ENCODE peak calls at places on chromosomes 1 and 21, in six cellular contexts. O is breast epithelium, V is spleen, F is Panc1, T is prostate gland, G is upper lobe of left lung. N is an unnamed sample. For H3K4me1 and H3K36me3, the result is how much of the 10 kb centered on the place peaks cover.

GRCh38 chr21:45320991-45321656 is 33.4 kb upstream of the POFUT2 start:
- DNase-seq in T (no peak), O (no peak), G (peak), V (peak), F (no peak), N (no peak)

GRCh38 chr1:235366286-235366685 is 941 bp upstream of the TBCE start:
- DNase-seq in V (no peak), F (no peak), O (no peak), T (no peak), G (no peak), N (no peak)

GRCh38 chr1:215569987-215570824 is 3.1 kb downstream of the KCTD3 start:
- DNase-seq in O (no peak), V (no peak), G (no peak), F (no peak), T (no peak), N (no peak)

GRCh38 chr1:4004635-4005430 is 104.8 kb upstream of the C1orf174 start:
- DNase-seq in O (no peak), F (no peak), V (no peak), G (no peak), T (no peak), N (no peak)

GRCh38 chr1:109776206-109776835 is 12.6 kb upstream of the EPS8L3 start:
- DNase-seq in T (no peak), G (no peak), V (peak), F (no peak), O (peak), N (no peak)

GRCh38 chr1:55353709-55354620 is 138.8 kb upstream of the USP24 start:
- DNase-seq in O (no peak), G (no peak), T (no peak), V (no peak), F (no peak), N (peak)

GRCh38 chr21:45923146-45923545 is 58.4 kb upstream of the COL6A1 start:
- DNase-seq in O (peak), V (peak), G (peak), T (peak), F (no peak), N (no peak)

GRCh38 chr1:224616761-224617409 is 768 bp downstream of the CNIH3 start:
- DNase-seq in O (no peak), G (peak), V (no peak), T (no peak), F (no peak), N (no peak)

GRCh38 chr1:15089244-15089992 is 64.1 kb upstream of the TMEM51 start:
- DNase-seq in F (no peak), G (no peak), V (peak), O (no peak), T (peak), N (no peak)

GRCh38 chr1:241485554-241485992 is 34.0 kb downstream of the FH start:
- DNase-seq in V (no peak), O (no peak), T (no peak), F (no peak), G (no peak), N (no peak)

GRCh38 chr1:217136895-217137205 is 413.6 kb upstream of the ESRRG start:
- DNase-seq in V (no peak), T (no peak), F (no peak), O (no peak), G (no peak), N (no peak)

GRCh38 chr1:16625497-16626408 is 12.4 kb upstream of the NBPF1 start:
- DNase-seq in T (no peak), G (peak), V (peak), F (no peak), O (peak), N (peak)

GRCh38 chr1:56145524-56145923 is 433.8 kb downstream of the PLPP3 start:
- DNase-seq in V (no peak), G (no peak), F (no peak), O (no peak), T (no peak), N (no peak)

GRCh38 chr21:37484535-37485474 is 118.2 kb downstream of the DYRK1A start:
- DNase-seq in T (no peak), O (no peak), V (no peak), G (no peak), F (no peak), N (no peak)

GRCh38 chr1:148362141-148362929 is 120.8 kb downstream of the PPIAL4G start:
- DNase-seq in V (no peak), F (no peak), G (peak), O (no peak), T (no peak), N (no peak)

GRCh38 chr1:201719812-201720521 is 109.0 kb upstream of the IPO9 start:
- DNase-seq in T (no peak), V (peak), O (no peak), G (no peak), F (no peak), N (no peak)

GRCh38 chr21:38849776-38850175 is 44.0 kb downstream of the ETS2 start:
- DNase-seq in F (no peak), O (no peak), T (no peak), G (no peak), V (no peak), N (no peak)
- H3K4me1 ChIP-seq in F (under half), O (under half), T (under half), G (under half), V (under half), N (under half)

DNA sequence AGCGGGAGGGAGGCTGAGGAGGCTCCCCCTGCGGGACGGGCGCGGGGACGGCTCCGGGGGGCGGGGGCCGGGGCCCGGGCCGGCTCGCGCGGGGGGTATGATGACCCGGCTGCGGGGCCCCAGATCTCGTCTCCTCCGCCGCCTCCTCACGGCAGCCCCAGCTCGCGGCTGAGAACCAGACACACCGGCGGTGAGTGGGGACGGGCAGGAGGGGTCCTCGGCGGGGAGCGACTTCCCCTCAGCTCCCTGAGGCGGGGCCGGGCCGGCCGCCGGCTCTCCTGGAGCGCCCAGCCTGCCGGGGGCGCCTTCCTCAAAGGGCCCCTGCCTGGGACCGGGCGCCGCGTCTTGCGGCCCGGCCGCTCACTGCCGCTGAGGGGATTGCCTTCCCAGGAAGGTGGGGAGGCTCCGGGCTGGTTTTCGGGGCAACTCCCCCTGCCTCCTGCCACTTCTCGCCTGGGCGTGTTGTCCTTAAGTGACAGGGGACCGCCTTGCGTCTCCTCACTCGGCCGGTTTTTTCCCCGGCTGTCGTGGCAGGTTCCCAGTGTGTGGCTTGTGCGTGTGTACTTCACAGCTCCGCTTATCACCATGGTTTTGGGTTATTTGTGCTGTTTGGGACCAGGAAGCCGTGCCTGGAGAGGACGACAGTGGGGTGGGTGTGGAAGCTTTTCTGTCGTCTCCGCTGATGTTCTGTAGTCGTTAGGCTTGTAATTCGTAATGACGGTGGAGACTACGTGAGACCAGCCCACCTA is 800 bp downstream of the HIPK1 start:
- DNase-seq in O (peak), F (no peak), T (peak), G (peak), V (peak), N (no peak)
- TF ChIP-seq POLR2AphosphoS5 in O (no peak), F (no peak), T (peak), G (peak), V (peak), N (no peak)

GRCh38 chr1:41018039-41018438 is 3.5 kb downstream of the SLFNL1 start:
- DNase-seq in V (no peak), O (no peak), F (no peak), T (no peak), G (no peak), N (no peak)
- H3K36me3 ChIP-seq in V (under half), O (under half), F (under half), T (under half), G (under half), N (under half)

DNA sequence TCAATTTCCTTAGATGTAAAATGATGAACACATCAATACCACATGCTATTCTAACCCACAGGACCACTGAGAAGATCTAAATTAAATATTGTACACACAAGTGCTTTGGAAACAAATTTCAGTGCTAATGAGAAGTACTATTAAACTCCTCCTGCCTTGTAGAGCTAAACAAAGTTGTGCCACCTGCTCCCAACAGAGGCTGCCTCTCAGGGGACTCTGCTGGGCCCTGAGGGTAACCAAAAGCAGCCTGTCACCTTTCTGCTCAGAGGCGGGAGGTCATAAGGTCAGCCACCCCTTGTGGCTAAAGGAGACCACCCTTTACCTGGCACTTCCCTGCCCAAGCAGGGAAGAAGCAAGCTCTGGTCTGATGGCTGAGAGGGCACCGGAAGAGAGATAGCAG is 6.3 kb downstream of the SLC9A1 start:
- DNase-seq in O (no peak), F (no peak), G (no peak), V (no peak), T (no peak), N (no peak)
- H3K4me1 ChIP-seq in O (under half), F (under half), G (half or more), V (half or more), T (under half), N (half or more)

GRCh38 chr1:229567109-229567868 is 8.8 kb upstream of the ABCB10 start:
- DNase-seq in O (no peak), V (no peak), T (no peak), G (no peak), F (no peak), N (no peak)

GRCh38 chr1:229562686-229563085 is 4.2 kb upstream of the ABCB10 start:
- DNase-seq in T (no peak), O (no peak), F (no peak), V (no peak), G (no peak), N (no peak)

GRCh38 chr1:229563241-229563640 is 4.7 kb upstream of the ABCB10 start:
- DNase-seq in V (no peak), F (no peak), T (no peak), G (no peak), O (no peak), N (no peak)

GRCh38 chr1:229558460-229559335 is at the start of gene ABCB10:
- DNase-seq in T (peak), O (peak), F (peak), G (peak), V (peak), N (peak)

GRCh38 chr1:229563701-229564100 is 5.2 kb upstream of the ABCB10 start:
- DNase-seq in T (no peak), G (no peak), F (no peak), O (no peak), V (no peak), N (no peak)
- TF ChIP-seq POLR2AphosphoS5 in T (peak), G (peak), F (no peak), O (no peak), V (peak), N (no peak)

GRCh38 chr1:42933610-42934009 is 25.1 kb downstream of the SLC2A1 start:
- DNase-seq in V (peak), T (no peak), F (no peak), G (no peak), O (no peak), N (no peak)
- H3K36me3 ChIP-seq in V (under half), T (under half), F (under half), G (under half), O (under half), N (under half)

DNA sequence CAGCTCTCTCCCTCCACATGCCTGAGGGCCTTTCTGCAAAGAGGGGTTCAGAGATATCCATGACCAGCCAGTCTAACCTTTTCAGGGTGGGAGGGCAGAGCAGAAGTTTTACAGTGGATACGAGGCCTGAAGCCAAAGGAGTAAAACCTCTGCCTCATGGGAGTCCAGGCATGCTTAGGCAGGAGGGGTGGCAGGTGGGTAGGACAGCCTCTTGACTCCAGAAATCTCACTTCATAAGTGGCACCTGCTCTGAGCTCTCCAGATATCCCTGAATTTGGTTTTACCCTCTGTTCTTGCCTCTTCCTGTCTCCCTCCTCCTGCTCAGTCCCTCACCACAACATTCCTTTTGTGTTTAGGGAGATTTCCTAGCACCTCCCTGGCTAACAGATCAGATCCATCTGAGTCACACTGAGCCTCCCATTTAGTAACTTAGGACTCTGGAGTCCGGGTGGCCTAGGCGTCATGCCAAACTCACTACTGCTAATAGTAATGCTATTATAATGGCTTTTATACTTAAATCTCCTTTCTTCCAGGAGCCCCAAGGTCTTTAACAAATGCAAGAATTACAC is 201.0 kb downstream of the HS2ST1 start:
- DNase-seq in G (no peak), F (no peak), T (no peak), O (no peak), V (no peak), N (no peak)
- H3K4me1 ChIP-seq in G (under half), F (under half), T (under half), O (under half), V (under half), N (under half)

DNA sequence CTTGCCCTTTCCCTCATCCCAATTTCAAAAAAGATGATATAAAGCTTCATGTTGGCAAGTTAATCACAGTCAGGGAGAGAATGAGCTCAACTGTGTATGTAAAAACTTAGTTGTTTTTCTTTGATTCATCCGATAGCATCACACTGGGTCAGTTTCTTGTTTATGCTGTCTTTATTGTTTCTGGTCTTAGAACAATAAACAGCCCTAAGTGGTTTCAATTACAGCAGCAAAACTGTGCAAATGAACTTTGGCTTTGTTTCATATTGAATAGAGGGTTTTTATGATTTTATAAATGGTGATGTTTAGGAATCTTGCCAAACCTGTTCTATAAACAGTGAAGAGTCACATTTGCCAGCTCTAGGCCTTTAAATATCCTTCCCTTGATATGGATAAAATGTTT is 423.7 kb upstream of the CXADR start:
- DNase-seq in T (no peak), F (no peak), G (no peak), O (no peak), V (no peak), N (no peak)
- TF ChIP-seq POLR2AphosphoS5 in T (peak), F (no peak), G (no peak), O (no peak), V (no peak), N (peak)

DNA sequence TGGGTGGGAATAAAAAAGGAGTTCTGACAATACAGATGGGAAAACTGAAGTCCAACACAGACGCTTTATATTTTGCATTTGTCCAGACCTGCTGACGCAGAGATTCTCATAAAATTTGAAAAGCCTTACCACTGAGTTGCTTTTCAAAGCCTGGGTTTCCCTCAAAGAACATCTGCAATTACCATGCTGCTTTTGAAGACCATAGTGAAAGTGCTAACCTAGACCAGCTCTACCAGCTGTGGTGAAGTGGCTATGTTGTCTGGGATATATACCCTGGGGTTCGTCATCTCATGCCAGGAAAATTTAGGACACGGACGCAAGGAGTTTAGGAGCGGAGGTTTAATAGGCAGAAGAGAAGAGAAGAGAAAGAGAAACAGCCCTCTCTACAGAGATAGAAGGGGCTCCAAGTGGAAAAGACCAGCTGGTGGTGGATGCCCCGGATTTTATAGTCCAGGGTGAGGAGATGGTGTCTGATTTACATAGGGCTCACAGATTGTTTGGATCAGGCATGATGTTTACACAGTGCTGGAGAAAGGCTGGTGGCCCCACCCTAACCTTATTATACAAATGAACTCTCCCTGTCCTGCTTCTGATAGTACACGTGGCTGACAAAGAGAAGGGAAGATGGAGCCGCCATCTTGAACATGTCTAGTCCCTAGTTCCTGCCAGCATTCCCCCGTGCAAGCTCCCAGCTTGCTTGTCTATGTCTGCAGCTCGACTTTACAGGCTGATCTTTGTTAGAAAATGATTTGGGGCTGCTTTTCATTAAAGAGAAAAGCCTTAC is 73.8 kb downstream of the AK4 start:
- DNase-seq in G (no peak), V (no peak), F (no peak), T (no peak), O (no peak), N (no peak)
- H3K36me3 ChIP-seq in G (under half), V (under half), F (under half), T (under half), O (under half), N (under half)

N was measured in vagina.